ENCODE peak calls at places on chromosomes 13 and 19, in ten cellular contexts. O, U, Y, X, S, B, W, Q, I and J are unnamed samples. For H3K4me1, H3K9me3 and H3K36me3, the result is how much of the 10 kb centered on the place peaks cover.

GRCh38 chr19:1904385-1905070 is 671 bp upstream of the ADAT3 start:
- DNase-seq in I (peak), Q (no peak), S (peak), B (no peak), X (peak), Y (no peak), U (peak), W (no peak), O (no peak), J (peak)

GRCh38 chr13:30654430-30654829 is 36.7 kb downstream of the USPL1 start:
- DNase-seq in U (no peak), Q (peak), Y (no peak), W (no peak), B (no peak), I (no peak), O (no peak), X (no peak), S (no peak), J (no peak)

GRCh38 chr19:2533686-2534085 is 57.8 kb downstream of the GADD45B start:
- DNase-seq in W (no peak), S (no peak), I (no peak), B (no peak), Q (no peak), X (no peak), Y (no peak), O (no peak), U (no peak), J (no peak)

GRCh38 chr13:63206431-63206830 is 1790.8 kb upstream of the PCDH20 start:
- DNase-seq in Q (no peak), X (no peak), I (no peak), Y (peak), B (no peak), W (no peak), O (no peak), U (no peak), S (no peak), J (no peak)

GRCh38 chr13:99258946-99259345 is 767 bp upstream of the GPR18 start:
- DNase-seq in I (no peak), B (no peak), W (no peak), Q (peak), U (no peak), X (no peak), Y (no peak), S (no peak), O (no peak), J (no peak)

GRCh38 chr19:53808710-53809125 is 15.4 kb downstream of the NLRP12 start:
- DNase-seq in O (no peak), X (no peak), Q (no peak), I (no peak), B (no peak), U (no peak), W (no peak), Y (peak), S (peak), J (no peak)

GRCh38 chr19:3785938-3786824 is at the start of gene MATK:
- DNase-seq in X (no peak), O (no peak), Y (no peak), B (no peak), W (no peak), U (no peak), I (no peak), Q (peak), S (no peak), J (no peak)

GRCh38 chr13:22278336-22278929 is 607.6 kb downstream of the FGF9 start:
- DNase-seq in W (no peak), B (no peak), I (peak), U (peak), S (peak), O (no peak), Y (no peak), Q (peak), X (peak), J (peak)

GRCh38 chr13:39159393-39159792 is 121.1 kb downstream of the NHLRC3 start:
- DNase-seq in O (no peak), B (no peak), I (no peak), W (no peak), Q (no peak), U (no peak), S (no peak), X (no peak), Y (no peak), J (no peak)

GRCh38 chr19:42066075-42066754 is 3.8 kb downstream of the GRIK5 start:
- DNase-seq in U (no peak), O (no peak), X (no peak), W (no peak), B (no peak), Q (no peak), S (peak), Y (peak), I (no peak), J (no peak)

GRCh38 chr19:42173695-42174094 is 41.4 kb upstream of the POU2F2 start:
- DNase-seq in X (no peak), W (no peak), Y (no peak), B (no peak), I (no peak), Q (no peak), O (no peak), S (no peak), U (no peak), J (no peak)

GRCh38 chr13:40665754-40666057 is 735 bp downstream of the FOXO1 start:
- DNase-seq in Q (peak), O (no peak), S (peak), Y (peak), B (no peak), X (no peak), U (no peak), I (no peak), W (no peak), J (no peak)

GRCh38 chr19:45638930-45639729 is at the start of gene EML2:
- DNase-seq in Y (peak), W (no peak), I (no peak), Q (peak), O (peak), X (peak), U (peak), S (peak), B (peak), J (peak)

GRCh38 chr19:6250024-6250605 is 29.7 kb downstream of the MLLT1 start:
- DNase-seq in S (peak), O (no peak), W (no peak), Y (peak), I (no peak), U (no peak), B (no peak), Q (no peak), X (no peak), J (no peak)

GRCh38 chr13:112975401-112975939 is 6.5 kb downstream of the MCF2L start:
- DNase-seq in U (no peak), X (no peak), B (no peak), S (no peak), O (peak), Q (no peak), W (no peak), I (no peak), Y (no peak), J (no peak)

GRCh38 chr13:114127473-114128347 is 4.7 kb downstream of the RASA3 start:
- DNase-seq in W (no peak), U (no peak), B (no peak), Y (no peak), Q (no peak), O (no peak), I (no peak), S (no peak), X (no peak), J (no peak)

GRCh38 chr13:77028202-77028601 is 1.2 kb upstream of the FBXL3 start:
- DNase-seq in I (peak), B (no peak), O (no peak), Q (no peak), U (no peak), W (no peak), S (peak), X (no peak), Y (peak), J (no peak)

GRCh38 chr13:82330499-82330898 is 1551.8 kb downstream of the SLITRK1 start:
- DNase-seq in O (no peak), X (no peak), I (no peak), S (peak), B (no peak), U (no peak), Y (no peak), W (no peak), Q (no peak), J (no peak)

GRCh38 chr19:33640773-33641172 is 19.0 kb downstream of the CHST8 start:
- DNase-seq in X (no peak), W (no peak), B (no peak), Q (no peak), I (no peak), O (no peak), U (no peak), S (no peak), Y (no peak), J (no peak)

GRCh38 chr13:44703371-44703770 is 127.2 kb upstream of the TSC22D1 start:
- DNase-seq in W (no peak), U (no peak), X (no peak), O (no peak), Q (no peak), Y (peak), I (no peak), B (no peak), S (peak), J (no peak)

DNA sequence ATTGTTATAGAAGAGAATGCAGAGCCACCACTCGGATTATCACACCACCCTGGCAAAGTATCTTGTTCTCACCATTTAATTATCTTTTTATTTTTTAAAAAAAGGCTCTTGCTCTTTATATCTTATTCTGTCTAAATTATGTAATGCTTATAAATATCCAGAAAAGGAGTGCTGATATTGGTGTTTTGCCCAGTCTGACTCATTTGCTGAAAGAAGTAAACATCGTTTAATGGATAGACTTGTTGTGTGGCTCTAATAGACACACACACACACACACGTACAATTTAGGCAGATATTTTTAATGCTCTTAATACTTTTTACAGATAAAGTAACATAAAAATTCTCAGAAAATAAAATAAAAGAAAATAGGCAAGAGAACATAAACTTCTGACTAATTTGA is 641.9 kb upstream of the ARGLU1 start:
- DNase-seq in B (no peak), S (peak), W (no peak), U (no peak), Q (no peak), I (no peak), O (no peak), X (no peak), Y (peak), J (no peak)
- H3K4me1 ChIP-seq in B (under half), S (under half), W (under half), U (under half), Q (under half), I (under half), O (under half), X (under half), Y (under half), J (under half)

GRCh38 chr13:36476661-36477060 is 44.4 kb downstream of the CCNA1 start:
- DNase-seq in U (no peak), Y (peak), S (no peak), W (no peak), O (no peak), B (no peak), X (no peak), Q (no peak), I (no peak), J (no peak)
- H3K9me3 ChIP-seq in U (under half), Y (under half), S (under half), W (under half), O (under half), B (under half), X (under half), Q (under half), I (under half), J (under half)

DNA sequence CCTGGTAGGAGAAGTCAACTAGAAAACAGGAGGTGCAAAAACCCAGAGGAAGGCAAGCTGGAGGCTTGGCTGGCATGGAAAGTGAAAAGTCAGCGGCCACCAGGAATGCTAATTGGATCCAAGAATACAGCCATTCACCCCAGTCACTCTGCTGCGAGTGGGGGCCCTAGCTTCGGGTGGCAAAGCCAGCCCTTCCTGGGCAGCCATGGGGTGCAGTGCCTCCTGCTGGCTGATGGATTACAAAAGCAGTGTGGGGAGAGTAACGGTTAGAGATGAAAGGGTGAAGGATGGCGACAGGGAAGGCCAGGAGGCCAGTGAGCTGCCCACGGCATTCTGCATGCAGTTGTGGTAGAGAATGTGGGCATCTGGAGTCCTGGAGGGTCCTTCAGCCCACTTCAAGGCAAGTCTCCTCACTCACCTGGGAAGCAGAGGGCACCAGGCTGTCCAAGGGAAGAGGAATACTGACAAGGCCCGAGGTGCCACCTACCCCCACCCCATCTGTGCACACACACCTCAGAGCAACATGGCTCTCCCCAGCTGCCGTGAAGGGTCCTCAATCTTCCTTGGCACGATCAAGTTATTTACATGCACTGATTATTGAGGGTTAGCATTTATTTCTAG is 20.3 kb upstream of the EPHX3 start:
- DNase-seq in I (no peak), O (no peak), Q (no peak), B (peak), Y (peak), W (no peak), X (no peak), U (no peak), S (peak), J (no peak)
- H3K36me3 ChIP-seq in I (under half), O (under half), Q (half or more), B (half or more), Y (under half), W (under half), X (under half), U (under half), S (under half), J (under half)

DNA sequence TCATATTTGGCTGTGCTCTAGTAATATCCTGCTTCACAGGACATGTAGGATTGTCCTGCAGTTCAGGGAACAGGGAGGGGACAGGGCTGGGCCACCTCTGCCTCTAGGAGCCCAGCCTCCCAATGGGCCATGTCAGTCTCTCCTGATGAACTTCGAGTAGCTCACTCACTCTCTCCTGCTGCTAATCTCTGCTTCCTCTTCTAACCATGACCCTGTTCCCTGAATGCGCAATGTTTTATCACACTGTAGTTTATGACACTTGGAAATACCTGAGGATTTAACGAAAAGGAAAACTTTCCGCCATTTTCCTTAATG is 9.2 kb downstream of the PARP4 start:
- DNase-seq in I (no peak), W (no peak), U (no peak), O (no peak), B (no peak), S (no peak), X (peak), Y (no peak), Q (no peak), J (no peak)
- H3K4me1 ChIP-seq in I (under half), W (under half), U (under half), O (under half), B (under half), S (under half), X (under half), Y (under half), Q (under half), J (under half)

DNA sequence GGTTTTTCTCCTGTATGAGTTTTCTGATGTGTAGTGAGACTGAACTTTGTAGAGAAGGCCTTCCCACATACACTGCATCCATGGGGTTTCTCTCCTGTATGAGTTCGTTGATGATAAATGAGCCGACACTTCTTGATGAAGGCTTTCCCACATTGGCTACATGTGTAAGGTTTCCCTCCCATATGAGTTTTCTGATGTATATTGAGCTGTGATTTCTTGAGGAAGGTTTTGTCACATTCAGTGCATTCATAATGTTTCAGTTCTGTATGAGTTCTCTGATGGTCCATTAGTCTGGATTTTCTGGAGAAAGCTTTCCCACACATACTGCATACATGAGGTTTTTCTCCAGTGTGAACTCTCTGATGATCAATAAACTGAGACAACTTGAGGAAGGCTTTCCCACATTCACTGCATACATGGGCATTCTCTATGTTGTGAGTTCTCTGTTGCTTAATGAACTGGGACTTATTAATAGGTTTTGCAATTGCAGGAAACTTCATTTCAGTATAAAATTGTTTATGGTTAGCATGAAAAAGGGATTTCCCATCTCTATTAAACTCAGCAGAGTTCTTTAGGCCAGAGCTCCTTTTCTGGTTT is 7.5 kb upstream of the ZNF350 start:
- DNase-seq in W (no peak), O (no peak), Q (no peak), U (no peak), S (peak), X (no peak), B (no peak), Y (no peak), I (no peak), J (no peak)
- H3K9me3 ChIP-seq in W (half or more), O (half or more), Q (half or more), U (under half), S (under half), X (under half), B (under half), Y (under half), I (half or more), J (half or more)

DNA sequence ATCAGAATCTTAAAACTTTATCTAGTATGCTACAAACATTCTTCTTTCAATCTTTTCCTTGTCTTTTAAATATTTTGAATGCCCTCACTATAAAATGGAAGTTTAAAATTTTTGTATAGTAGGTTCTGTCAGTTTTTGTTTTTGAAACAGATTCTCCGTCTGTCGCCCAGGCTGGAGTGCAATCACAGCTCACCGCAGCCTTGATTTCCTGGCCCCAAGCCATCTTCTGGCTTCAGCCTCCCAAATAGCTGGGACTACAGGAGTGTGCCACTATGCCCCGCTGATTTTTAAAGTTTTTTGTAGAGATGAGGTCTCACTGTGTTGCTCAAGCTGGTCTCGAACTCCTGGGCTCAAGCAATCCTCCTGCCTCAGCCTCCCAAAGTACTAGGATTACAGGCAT is 20.7 kb downstream of the PHF11 start:
- DNase-seq in S (no peak), U (no peak), O (no peak), B (no peak), Y (no peak), I (no peak), W (no peak), Q (no peak), X (no peak), J (no peak)
- H3K36me3 ChIP-seq in S (under half), U (under half), O (under half), B (half or more), Y (under half), I (under half), W (under half), Q (under half), X (under half), J (under half)